ENCODE peak calls at places on chromosomes 11 and 22, in seven cellular contexts. One of them, this sample, is unnamed.

GRCh38 chr11:79940976-79941735 is 500.3 kb upstream of the TENM4 start:
- DNase-seq in A673: no peak
- DNase-seq in OCI-M1: no peak
- DNase-seq in astrocyte of the cerebellum: no peak
- DNase-seq in astrocyte of the spinal cord: peak
- DNase-seq in nucleus accumbens: no peak
- DNase-seq in anterior cingulate cortex: no peak
- DNase-seq in this sample: no peak

GRCh38 chr11:2091112-2091746 is 48.0 kb downstream of the IGF2 start:
- DNase-seq in A673: no peak
- DNase-seq in OCI-M1: no peak
- DNase-seq in astrocyte of the cerebellum: no peak
- DNase-seq in astrocyte of the spinal cord: no peak
- DNase-seq in nucleus accumbens: no peak
- DNase-seq in anterior cingulate cortex: no peak
- DNase-seq in this sample: no peak

GRCh38 chr11:32830413-32830738 is 649 bp downstream of the PRRG4 start:
- DNase-seq in A673: no peak
- DNase-seq in OCI-M1: peak
- DNase-seq in astrocyte of the cerebellum: no peak
- DNase-seq in astrocyte of the spinal cord: no peak
- DNase-seq in nucleus accumbens: no peak
- DNase-seq in anterior cingulate cortex: no peak
- DNase-seq in this sample: peak

GRCh38 chr11:126547161-126547560 is 191.7 kb downstream of the ST3GAL4 start:
- DNase-seq in A673: peak
- DNase-seq in OCI-M1: no peak
- DNase-seq in astrocyte of the cerebellum: peak
- DNase-seq in astrocyte of the spinal cord: peak
- DNase-seq in nucleus accumbens: no peak
- DNase-seq in anterior cingulate cortex: no peak
- DNase-seq in this sample: no peak

GRCh38 chr11:12177739-12178338 is 67.4 kb downstream of the MICAL2 start:
- DNase-seq in A673: no peak
- DNase-seq in OCI-M1: peak
- DNase-seq in astrocyte of the cerebellum: no peak
- DNase-seq in astrocyte of the spinal cord: no peak
- DNase-seq in nucleus accumbens: no peak
- DNase-seq in anterior cingulate cortex: no peak
- DNase-seq in this sample: no peak

GRCh38 chr11:122745111-122745510 is 89.6 kb downstream of the UBASH3B start:
- DNase-seq in A673: no peak
- DNase-seq in OCI-M1: no peak
- DNase-seq in astrocyte of the cerebellum: no peak
- DNase-seq in astrocyte of the spinal cord: no peak
- DNase-seq in nucleus accumbens: no peak
- DNase-seq in anterior cingulate cortex: no peak
- DNase-seq in this sample: no peak

GRCh38 chr22:45804986-45805325 is 133.3 kb downstream of the ATXN10 start:
- DNase-seq in A673: peak
- DNase-seq in OCI-M1: peak
- DNase-seq in astrocyte of the cerebellum: peak
- DNase-seq in astrocyte of the spinal cord: peak
- DNase-seq in nucleus accumbens: no peak
- DNase-seq in anterior cingulate cortex: no peak
- DNase-seq in this sample: peak

GRCh38 chr11:2477936-2478335 is 33.1 kb downstream of the KCNQ1 start:
- DNase-seq in A673: no peak
- DNase-seq in OCI-M1: no peak
- DNase-seq in astrocyte of the cerebellum: no peak
- DNase-seq in astrocyte of the spinal cord: no peak
- DNase-seq in nucleus accumbens: no peak
- DNase-seq in anterior cingulate cortex: no peak
- DNase-seq in this sample: no peak

GRCh38 chr11:101299210-101299609 is 169.6 kb upstream of the PGR start:
- DNase-seq in A673: no peak
- DNase-seq in OCI-M1: no peak
- DNase-seq in astrocyte of the cerebellum: no peak
- DNase-seq in astrocyte of the spinal cord: no peak
- DNase-seq in nucleus accumbens: no peak
- DNase-seq in anterior cingulate cortex: no peak
- DNase-seq in this sample: no peak